ENCODE peak calls at places on chromosomes 11 and 22, in eight cellular contexts. Z is left ventricle myocardium inferior; W is effector memory CD4-positive, alpha-beta T cell; S is aorta; T is cardiac fibroblast; Q is H1; R is thoracic aorta; H is fibroblast of mammary gland. K is an unnamed sample.

GRCh38 chr11:134561348-134561720 is 149.3 kb upstream of the B3GAT1 start:
- DNase-seq in S (no peak), T (no peak), H (no peak), W (no peak), R (no peak), Q (no peak), Z (no peak), K (no peak)

GRCh38 chr11:85863855-85864254 is 8.7 kb downstream of the CCDC83 start:
- DNase-seq in H (no peak), W (no peak), S (no peak), T (no peak), Q (no peak), R (no peak), Z (no peak), K (no peak)

GRCh38 chr11:128323381-128323780 is 264.0 kb downstream of the ETS1 start:
- DNase-seq in S (no peak), Q (no peak), Z (no peak), T (peak; percentile 60), H (peak; percentile 53), R (no peak), W (no peak), K (no peak)

GRCh38 chr11:60925685-60926267 is 1.5 kb downstream of the TMEM132A start:
- DNase-seq in S (no peak), T (no peak), Q (no peak), R (no peak), Z (no peak), W (no peak), H (peak; percentile 71), K (no peak)

GRCh38 chr11:73399159-73400090 is 23.2 kb downstream of the RELT start:
- DNase-seq in R (no peak), W (no peak), H (peak; percentile 20), S (no peak), T (peak; percentile 39), Z (no peak), Q (peak; percentile 41), K (peak; percentile 29)

GRCh38 chr11:67285541-67286498 is 3.3 kb upstream of the ANKRD13D start:
- DNase-seq in Q (no peak), S (peak; percentile 55), T (no peak), W (peak; percentile 41), R (no peak), Z (peak; percentile 20), H (no peak), K (no peak)

GRCh38 chr11:66687831-66688281 is 10.2 kb upstream of the RBM4B start:
- DNase-seq in S (no peak), R (no peak), Q (no peak), W (no peak), H (no peak), Z (no peak), T (no peak), K (no peak)

GRCh38 chr11:119491753-119492455 is 68.9 kb upstream of the THY1 start:
- DNase-seq in T (peak; percentile 28), H (peak; percentile 34), R (no peak), S (no peak), W (no peak), Z (no peak), Q (no peak), K (no peak)

GRCh38 chr11:90639687-90640086 is 416.8 kb upstream of the CHORDC1 start:
- DNase-seq in Z (no peak), R (no peak), T (no peak), W (no peak), S (no peak), H (no peak), Q (no peak), K (no peak)

GRCh38 chr11:82682003-82682751 is 51.5 kb downstream of the FAM181B start:
- DNase-seq in R (no peak), Q (no peak), Z (no peak), H (peak; percentile 75), T (peak; percentile 83), S (no peak), W (no peak), K (peak; percentile 17)

GRCh38 chr11:587978-588380 is 11.7 kb downstream of the PHRF1 start:
- DNase-seq in W (peak; percentile 76), Q (no peak), R (no peak), H (peak; percentile 83), T (peak; percentile 66), S (no peak), Z (no peak), K (peak; percentile 18)

GRCh38 chr11:112612283-112612849 is 348.9 kb upstream of the NCAM1 start:
- DNase-seq in S (no peak), Q (no peak), H (no peak), R (no peak), T (no peak), Z (no peak), W (no peak), K (no peak)

GRCh38 chr11:100785148-100785983 is 98.3 kb downstream of the ARHGAP42 start:
- DNase-seq in Z (peak; percentile 23), W (no peak), S (no peak), R (no peak), Q (no peak), H (no peak), T (peak; percentile 74), K (no peak)

GRCh38 chr11:94813436-94813720 is 45.2 kb downstream of the AMOTL1 start:
- DNase-seq in T (no peak), S (no peak), R (no peak), Q (no peak), Z (no peak), H (no peak), W (no peak), K (no peak)

GRCh38 chr22:27385261-27385998 is 416.1 kb downstream of the MN1 start:
- DNase-seq in S (no peak), W (no peak), Z (no peak), H (no peak), R (no peak), T (no peak), Q (peak; percentile 38), K (no peak)

GRCh38 chr11:45920531-45921477 is 1.7 kb upstream of the LARGE2 start:
- DNase-seq in Z (no peak), W (no peak), H (no peak), R (no peak), Q (no peak), S (peak; percentile 17), T (no peak), K (no peak)

GRCh38 chr11:22449441-22449840 is 111.3 kb downstream of the SLC17A6 start:
- DNase-seq in S (no peak), H (no peak), W (no peak), Z (no peak), T (no peak), R (no peak), Q (no peak), K (no peak)

GRCh38 chr11:44577231-44577834 is 11.9 kb downstream of the CD82 start:
- DNase-seq in Z (no peak), R (no peak), S (no peak), W (no peak), Q (no peak), H (no peak), T (no peak), K (no peak)

GRCh38 chr22:33748714-33749113 is 171.6 kb downstream of the LARGE1 start:
- DNase-seq in Z (no peak), T (no peak), W (no peak), R (no peak), S (no peak), H (no peak), Q (no peak), K (no peak)

GRCh38 chr11:33389635-33390034 is 132.5 kb downstream of the HIPK3 start:
- DNase-seq in T (no peak), Z (no peak), Q (no peak), S (no peak), H (no peak), R (no peak), W (no peak), K (no peak)
- H3K4me3 ChIP-seq in T (no peak overlapping the region), Z (no peak overlapping the region), Q (no peak overlapping the region), S (no peak overlapping the region), H (no peak overlapping the region), R (no peak overlapping the region), W (no peak overlapping the region), K (no peak overlapping the region)

GRCh38 chr11:117817213-117818035 is 7.1 kb downstream of the FXYD2 start:
- DNase-seq in Z (peak; percentile 82), S (peak; percentile 89), H (peak; percentile 72), W (peak; percentile 65), R (peak; percentile 27), Q (peak; percentile 97), T (peak; percentile 81), K (peak; percentile 86)
- H3K4me3 ChIP-seq in Z (peak overlapping the region; percentile 36), S (no peak overlapping the region), H (no peak overlapping the region), W (no peak overlapping the region), R (no peak overlapping the region), Q (peak overlapping the region; percentile 46), T (no peak overlapping the region), K (no peak overlapping the region)

DNA sequence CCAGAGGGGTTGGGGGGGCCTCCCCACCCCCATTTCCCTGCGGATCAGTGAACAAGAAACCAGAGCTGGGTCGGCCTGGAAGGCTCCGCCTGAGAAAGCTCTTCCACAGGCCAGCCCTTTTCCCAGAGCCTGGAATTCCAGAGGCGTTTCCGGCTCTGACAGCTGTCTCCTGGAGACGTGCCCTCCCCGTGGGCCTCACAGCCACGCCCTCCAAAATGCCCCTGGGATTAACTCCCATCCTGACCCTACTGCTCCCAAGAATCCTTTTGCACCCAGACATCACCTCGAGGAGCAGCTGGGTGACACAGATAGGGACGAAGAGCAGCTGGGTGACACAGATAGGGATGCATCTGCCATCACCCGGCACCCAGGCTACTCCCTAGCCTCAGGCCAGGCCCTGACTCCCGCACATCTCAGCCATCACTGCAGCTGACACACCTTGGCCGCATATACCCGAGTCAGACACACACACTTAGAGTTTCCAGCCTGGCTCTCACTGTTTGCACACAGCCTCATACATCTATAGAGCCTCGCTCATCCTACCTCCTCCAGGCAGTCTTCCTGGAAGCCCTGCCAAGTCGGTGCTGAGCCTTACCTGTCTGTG is 7.6 kb upstream of the CDC42EP1 start:
- DNase-seq in Q (peak; percentile 62), R (no peak), H (peak; percentile 41), S (peak; percentile 70), W (no peak), T (peak; percentile 81), Z (peak; percentile 71), K (no peak)
- H3K4me3 ChIP-seq in Q (no peak overlapping the region), R (no peak overlapping the region), H (no peak overlapping the region), S (no peak overlapping the region), W (no peak overlapping the region), T (no peak overlapping the region), Z (no peak overlapping the region), K (no peak overlapping the region)

DNA sequence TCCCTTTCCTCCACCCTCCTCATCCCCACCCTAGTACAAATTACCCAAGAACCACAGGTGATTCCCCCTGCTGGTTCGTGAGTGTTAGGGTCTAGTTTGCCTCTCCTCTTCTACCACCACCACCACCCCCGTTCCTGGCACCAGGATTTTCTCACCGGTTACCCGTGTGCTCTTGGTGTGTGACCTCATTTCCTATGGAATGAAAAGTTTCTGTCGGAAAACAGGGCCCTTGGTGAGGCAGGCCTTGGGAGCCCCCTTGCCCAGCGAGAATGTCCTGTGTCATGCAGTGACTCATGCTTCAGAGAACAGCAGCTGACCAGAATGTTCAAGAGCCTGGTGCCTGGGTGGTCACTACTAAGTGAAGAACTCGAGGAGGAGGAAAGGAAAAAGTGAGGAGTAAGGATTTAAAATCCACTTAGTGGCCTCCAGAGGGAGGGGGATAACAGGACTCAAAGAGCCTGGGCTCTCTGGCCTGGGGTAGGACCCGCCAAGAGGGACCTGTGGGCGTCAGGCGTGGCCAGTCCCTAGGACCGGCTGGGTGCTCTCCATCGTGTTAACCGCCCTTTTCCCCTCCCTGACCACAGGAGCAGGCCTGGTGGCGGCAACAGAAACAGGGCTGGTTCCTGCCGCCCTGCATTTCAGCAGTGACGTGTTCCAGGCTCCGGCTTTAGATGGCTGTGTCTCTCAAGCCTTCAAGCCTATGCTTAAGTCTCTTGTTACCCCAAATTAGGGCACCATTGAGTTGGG is 30.2 kb downstream of the C22orf31 start:
- DNase-seq in T (peak; percentile 92), R (peak; percentile 79), Z (no peak), H (peak; percentile 99), W (no peak), S (peak; percentile 86), Q (peak; percentile 60), K (peak; percentile 56)
- H3K4me3 ChIP-seq in T (peak overlapping the region; percentile 32), R (peak overlapping the region; percentile 70), Z (peak overlapping the region; percentile 65), H (peak overlapping the region; percentile 43), W (no peak overlapping the region), S (no peak overlapping the region), Q (peak overlapping the region; percentile 59), K (peak overlapping the region; percentile 44)

GRCh38 chr11:106988151-106988806 is 30.0 kb downstream of the GUCY1A2 start:
- DNase-seq in S (peak; percentile 44), H (peak; percentile 86), Z (no peak), W (no peak), Q (no peak), R (no peak), T (peak; percentile 67), K (no peak)
- H3K4me3 ChIP-seq in S (no peak overlapping the region), H (no peak overlapping the region), Z (no peak overlapping the region), W (no peak overlapping the region), Q (no peak overlapping the region), R (no peak overlapping the region), T (no peak overlapping the region), K (no peak overlapping the region)